ENCODE peak calls at places on chromosomes 13 and 19, in six cellular contexts. V, N, Q, H, I and C are unnamed samples.

GRCh38 chr19:2277138-2277537 is 4.8 kb downstream of the PEAK3 start:
- DNase-seq in N (no peak), Q (no peak), I (no peak), H (no peak), V (no peak), C (no peak)

GRCh38 chr13:43107780-43108179 is 84.4 kb downstream of the DNAJC15 start:
- DNase-seq in Q (no peak), V (no peak), I (no peak), N (no peak), H (no peak), C (no peak)

GRCh38 chr13:79456656-79457365 is 24.1 kb upstream of the NDFIP2 start:
- DNase-seq in H (no peak), Q (no peak), V (no peak), N (no peak), I (no peak), C (no peak)

GRCh38 chr19:5953034-5953589 is 24.8 kb downstream of the RANBP3 start:
- DNase-seq in Q (no peak), V (no peak), N (no peak), I (no peak), H (no peak), C (no peak)

GRCh38 chr13:98847780-98848179 is 95.3 kb upstream of the SLC15A1 start:
- DNase-seq in Q (no peak), I (no peak), V (peak; percentile 36), H (no peak), N (no peak), C (no peak)

GRCh38 chr13:36553501-36553900 is 120.3 kb upstream of the SERTM1 start:
- DNase-seq in V (no peak), Q (no peak), N (no peak), I (no peak), H (no peak), C (no peak)

GRCh38 chr19:45400192-45400591 is 4.7 kb downstream of the PPP1R13L start:
- DNase-seq in V (peak; percentile 65), Q (no peak), H (no peak), N (no peak), I (no peak), C (no peak)

GRCh38 chr19:33399081-33399744 is 25.7 kb downstream of the CEBPG start:
- DNase-seq in Q (no peak), I (no peak), N (no peak), V (peak; percentile 22), H (no peak), C (peak; percentile 6)

GRCh38 chr19:17751912-17752273 is 616 bp downstream of the FCHO1 start:
- DNase-seq in V (no peak), I (no peak), Q (no peak), H (no peak), N (no peak), C (no peak)

GRCh38 chr19:46639356-46640061 is 3.5 kb upstream of the GNG8 start:
- DNase-seq in N (peak; percentile 31), Q (peak; percentile 81), H (no peak), V (peak; percentile 68), I (no peak), C (peak; percentile 81)

GRCh38 chr19:4559569-4559968 is at the start of gene SEMA6B:
- DNase-seq in V (peak; percentile 76), H (peak; percentile 37), I (peak; percentile 35), N (no peak), Q (peak; percentile 73), C (no peak)

GRCh38 chr19:57279418-57280164 is 694 bp upstream of the ZNF460 start:
- DNase-seq in I (peak; percentile 88), H (peak; percentile 86), V (peak; percentile 95), N (peak; percentile 94), Q (peak; percentile 96), C (peak; percentile 94)

GRCh38 chr13:33311040-33311439 is 25.5 kb upstream of the STARD13 start:
- DNase-seq in I (no peak), N (no peak), H (no peak), V (no peak), Q (no peak), C (no peak)

GRCh38 chr19:4139614-4140236 is 13.7 kb upstream of the CREB3L3 start:
- DNase-seq in V (peak; percentile 77), I (peak; percentile 91), N (peak; percentile 85), H (peak; percentile 89), Q (peak; percentile 82), C (peak; percentile 81)

GRCh38 chr13:27403252-27403678 is 21.2 kb upstream of the GTF3A start:
- DNase-seq in I (no peak), Q (no peak), N (no peak), H (no peak), V (no peak), C (no peak)

GRCh38 chr13:113581871-113582270 is 2.7 kb upstream of the TFDP1 start:
- DNase-seq in N (peak; percentile 13), H (no peak), V (no peak), I (peak; percentile 2), Q (peak; percentile 54), C (no peak)

GRCh38 chr19:51195316-51195586 is 29.6 kb upstream of the CD33 start:
- DNase-seq in H (no peak), Q (no peak), V (no peak), N (no peak), I (no peak), C (no peak)

GRCh38 chr13:69264362-69265334 is 843.0 kb upstream of the ATXN8OS start:
- DNase-seq in I (no peak), H (no peak), Q (no peak), N (no peak), V (no peak), C (peak; percentile 15)

GRCh38 chr13:112065867-112066623 is 904 bp upstream of the SOX1 start:
- DNase-seq in Q (no peak), V (no peak), N (no peak), H (no peak), I (no peak), C (no peak)

GRCh38 chr19:53365134-53365898 is at the start of gene ZNF525:
- DNase-seq in H (peak; percentile 82), Q (peak; percentile 94), N (peak; percentile 94), I (peak; percentile 97), V (peak; percentile 86), C (peak; percentile 77)

GRCh38 chr19:38209152-38209551 is 14.9 kb downstream of the DPF1 start:
- DNase-seq in N (no peak), V (no peak), H (no peak), Q (no peak), I (no peak), C (no peak)
- H3K4me3 ChIP-seq in N (peak overlapping the region; percentile 17), V (peak overlapping the region; percentile 30), H (no peak overlapping the region), Q (peak overlapping the region; percentile 55), I (peak overlapping the region; percentile 8), C (no peak overlapping the region)

GRCh38 chr19:39411006-39411831 is 1.2 kb upstream of the PLEKHG2 start:
- DNase-seq in N (no peak), I (peak; percentile 86), Q (peak; percentile 93), H (peak; percentile 70), V (peak; percentile 68), C (no peak)
- H3K4me1 ChIP-seq in N (peaks cover 18% of the 10 kb centered on the region), I (peaks cover 71% of the 10 kb centered on the region), Q (peaks cover 24% of the 10 kb centered on the region), H (peaks cover 35% of the 10 kb centered on the region), V (peaks cover 38% of the 10 kb centered on the region), C (peaks cover 9% of the 10 kb centered on the region)

DNA sequence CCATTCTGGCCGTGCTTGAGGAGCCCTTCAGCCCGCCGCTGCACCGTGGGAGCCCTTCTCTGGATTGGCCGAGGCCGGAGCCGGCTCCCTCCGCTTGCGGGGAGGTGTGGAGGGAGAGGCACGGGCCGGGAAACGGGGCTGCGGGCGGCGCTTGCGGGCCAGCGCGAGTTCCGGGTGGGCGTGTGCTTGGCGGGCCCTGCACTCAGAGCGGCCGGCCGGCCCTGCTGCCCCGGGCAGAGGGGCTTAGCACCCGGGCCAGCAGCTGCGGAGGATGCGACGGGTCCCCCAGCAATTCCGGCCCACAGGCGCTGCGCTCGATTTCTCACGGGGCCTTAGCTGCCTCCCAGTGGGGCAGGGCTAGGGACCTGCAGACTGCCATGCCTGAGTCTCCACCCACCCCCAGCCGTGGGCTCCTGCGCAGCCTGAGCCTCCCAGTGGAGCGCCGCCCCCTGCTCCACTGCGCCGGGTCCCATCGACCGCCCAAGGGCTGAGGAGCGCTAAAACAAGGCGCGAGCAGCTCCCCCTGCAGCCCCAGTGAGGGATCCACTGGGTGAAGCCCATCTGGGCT is 76.5 kb downstream of the PCDH20 start:
- DNase-seq in Q (no peak), V (no peak), I (no peak), H (no peak), N (peak; percentile 61), C (no peak)
- TF ChIP-seq CTCF in Q (no peak), V (no peak), I (no peak), H (no peak), N (no peak), C (no peak)

GRCh38 chr13:80654638-80655249 is 313.8 kb upstream of the SPRY2 start:
- DNase-seq in H (no peak), I (no peak), Q (no peak), N (peak; percentile 61), V (peak; percentile 29), C (no peak)
- H3K4me3 ChIP-seq in H (no peak overlapping the region), I (peak overlapping the region; percentile 17), Q (peak overlapping the region; percentile 37), N (peak overlapping the region; percentile 56), V (peak overlapping the region; percentile 39), C (no peak overlapping the region)